ENCODE peak calls at places on chromosomes 2 and 18, in nine cellular contexts. H, S, G, W, I, U, P, N and D are unnamed samples.

GRCh38 chr2:26168785-26169184 is 4.1 kb upstream of the GAREM2 start:
- DNase-seq in H (no peak), S (no peak), G (no peak), W (no peak), I (no peak), U (no peak), P (no peak), N (no peak), D (no peak)

GRCh38 chr2:18518116-18519111 is 42.0 kb downstream of the RDH14 start:
- DNase-seq in H (no peak), S (no peak), G (no peak), W (no peak), I (no peak), U (no peak), P (peak), N (no peak), D (no peak)

GRCh38 chr2:135965756-135966155 is 19.7 kb downstream of the DARS1 start:
- DNase-seq in H (no peak), S (no peak), G (no peak), W (no peak), I (no peak), U (no peak), P (no peak), N (no peak), D (no peak)

GRCh38 chr2:15684161-15685042 is 92.7 kb downstream of the DDX1 start:
- DNase-seq in H (no peak), S (no peak), G (no peak), W (no peak), I (no peak), U (no peak), P (no peak), N (no peak), D (no peak)

GRCh38 chr2:221397179-221397578 is 174.9 kb downstream of the EPHA4 start:
- DNase-seq in H (no peak), S (no peak), G (no peak), W (no peak), I (no peak), U (no peak), P (no peak), N (no peak), D (no peak)

GRCh38 chr2:43212931-43213330 is 13.5 kb downstream of the ZFP36L2 start:
- DNase-seq in H (no peak), S (no peak), G (peak), W (no peak), I (no peak), U (no peak), P (no peak), N (peak), D (no peak)

GRCh38 chr2:149082781-149083180 is 44.3 kb downstream of the LYPD6B start:
- DNase-seq in H (no peak), S (no peak), G (no peak), W (no peak), I (peak), U (no peak), P (no peak), N (no peak), D (no peak)

GRCh38 chr18:7945882-7946281 is 378.8 kb downstream of the PTPRM start:
- DNase-seq in H (no peak), S (no peak), G (no peak), W (no peak), I (no peak), U (no peak), P (peak), N (no peak), D (no peak)

GRCh38 chr2:179268277-179268935 is 3.8 kb upstream of the SESTD1 start:
- DNase-seq in H (peak), S (no peak), G (no peak), W (no peak), I (no peak), U (no peak), P (no peak), N (peak), D (no peak)